ENCODE peak calls at places on chromosomes 11 and 22, in eight cellular contexts. S, V, H, F, D, I, Y and A are unnamed samples.
A peak's percentile ranks its signal among the peaks of the same experiment; 100 is the strongest.

GRCh38 chr22:41327124-41327523 is 25.8 kb downstream of the ZC3H7B start:
- DNase-seq in S (no peak), V (no peak), H (no peak), F (no peak), D (no peak), I (no peak), Y (no peak), A (no peak)

GRCh38 chr11:71086687-71087258 is 165.6 kb downstream of the SHANK2 start:
- DNase-seq in S (peak; percentile 79), V (peak; percentile 10), H (peak; percentile 16), F (peak; percentile 35), D (peak; percentile 76), I (no peak), Y (peak; percentile 62), A (peak; percentile 86)

GRCh38 chr22:48426466-48427380 is 1401.0 kb downstream of the BRD1 start:
- DNase-seq in S (no peak), V (no peak), H (no peak), F (no peak), D (no peak), I (no peak), Y (no peak), A (peak; percentile 51)

GRCh38 chr22:21945453-21946261 is 7.0 kb downstream of the PPM1F start:
- DNase-seq in S (no peak), V (no peak), H (no peak), F (no peak), D (no peak), I (no peak), Y (no peak), A (no peak)

GRCh38 chr11:363948-364761 is 5.1 kb upstream of the B4GALNT4 start:
- DNase-seq in S (peak; percentile 89), V (peak; percentile 85), H (peak; percentile 90), F (peak; percentile 64), D (peak; percentile 82), I (peak; percentile 61), Y (no peak), A (peak; percentile 95)

GRCh38 chr22:30249049-30250038 is 2.8 kb upstream of the LIF start:
- DNase-seq in S (peak; percentile 68), V (no peak), H (no peak), F (no peak), D (no peak), I (no peak), Y (no peak), A (peak; percentile 69)

GRCh38 chr11:126140932-126141291 is 70.5 kb downstream of the RPUSD4 start:
- DNase-seq in S (no peak), V (no peak), H (peak; percentile 67), F (peak; percentile 49), D (no peak), I (peak; percentile 76), Y (no peak), A (no peak)

GRCh38 chr11:108494182-108494581 is 4.0 kb downstream of the POGLUT3 start:
- DNase-seq in S (no peak), V (no peak), H (no peak), F (no peak), D (no peak), I (no peak), Y (no peak), A (no peak)

GRCh38 chr11:2076441-2076840 is 62.7 kb downstream of the IGF2 start:
- DNase-seq in S (no peak), V (no peak), H (no peak), F (no peak), D (no peak), I (no peak), Y (no peak), A (no peak)

GRCh38 chr22:28072066-28072465 is 153.0 kb upstream of the PITPNB start:
- DNase-seq in S (no peak), V (no peak), H (no peak), F (no peak), D (no peak), I (peak; percentile 24), Y (no peak), A (no peak)

GRCh38 chr11:70755410-70756158 is 357.3 kb downstream of the CTTN start:
- DNase-seq in S (peak; percentile 81), V (peak; percentile 80), H (peak; percentile 57), F (peak; percentile 94), D (peak; percentile 90), I (peak; percentile 94), Y (peak; percentile 86), A (peak; percentile 99)

GRCh38 chr11:110000045-110000502 is 93.1 kb upstream of the ZC3H12C start:
- DNase-seq in S (peak; percentile 12), V (peak; percentile 54), H (peak; percentile 83), F (peak; percentile 72), D (no peak), I (peak; percentile 89), Y (no peak), A (no peak)

GRCh38 chr11:76859708-76860233 is 947 bp upstream of the ACER3 start:
- DNase-seq in S (no peak), V (no peak), H (no peak), F (no peak), D (no peak), I (no peak), Y (no peak), A (no peak)

GRCh38 chr22:42780070-42780540 is 59.4 kb upstream of the A4GALT start:
- DNase-seq in S (peak; percentile 81), V (peak; percentile 42), H (peak; percentile 89), F (peak; percentile 77), D (peak; percentile 42), I (peak; percentile 81), Y (peak; percentile 65), A (peak; percentile 89)

GRCh38 chr22:29994027-29994715 is 86.1 kb upstream of the HORMAD2 start:
- DNase-seq in S (no peak), V (peak; percentile 74), H (peak; percentile 40), F (no peak), D (no peak), I (peak; percentile 66), Y (no peak), A (no peak)

GRCh38 chr11:9990221-9990973 is 303.6 kb downstream of the SBF2 start:
- DNase-seq in S (peak; percentile 17), V (no peak), H (no peak), F (no peak), D (no peak), I (no peak), Y (no peak), A (no peak)

GRCh38 chr11:122440783-122441701 is 214.5 kb upstream of the UBASH3B start:
- DNase-seq in S (no peak), V (no peak), H (no peak), F (peak; percentile 31), D (peak; percentile 58), I (peak; percentile 14), Y (peak; percentile 42), A (peak; percentile 77)

GRCh38 chr11:111336582-111337256 is 38.4 kb downstream of the POU2AF3 start:
- DNase-seq in S (peak; percentile 88), V (no peak), H (peak; percentile 25), F (no peak), D (no peak), I (peak; percentile 67), Y (no peak), A (no peak)

GRCh38 chr11:19829109-19829790 is 116.6 kb downstream of the NAV2 start:
- DNase-seq in S (no peak), V (peak; percentile 31), H (no peak), F (no peak), D (no peak), I (no peak), Y (no peak), A (peak; percentile 16)

GRCh38 chr11:14905104-14906033 is 13.3 kb upstream of the CYP2R1 start:
- DNase-seq in S (no peak), V (no peak), H (no peak), F (peak; percentile 43), D (peak; percentile 91), I (peak; percentile 12), Y (peak; percentile 71), A (peak; percentile 86)

GRCh38 chr11:121418625-121419114 is 33.4 kb upstream of the SORL1 start:
- DNase-seq in S (no peak), V (no peak), H (peak; percentile 34), F (no peak), D (no peak), I (no peak), Y (no peak), A (no peak)

GRCh38 chr22:25742918-25743708 is 1.1 kb downstream of the MYO18B start:
- DNase-seq in S (no peak), V (no peak), H (no peak), F (no peak), D (no peak), I (no peak), Y (no peak), A (no peak)

GRCh38 chr11:128487978-128488377 is 99.4 kb downstream of the ETS1 start:
- DNase-seq in S (no peak), V (no peak), H (no peak), F (no peak), D (no peak), I (no peak), Y (no peak), A (no peak)

GRCh38 chr11:12137005-12137690 is 26.8 kb downstream of the MICAL2 start:
- DNase-seq in S (no peak), V (no peak), H (no peak), F (no peak), D (no peak), I (no peak), Y (no peak), A (peak; percentile 30)

GRCh38 chr22:46934746-46935491 is 172.5 kb downstream of the TBC1D22A start:
- DNase-seq in S (peak; percentile 69), V (peak; percentile 69), H (peak; percentile 90), F (peak; percentile 85), D (no peak), I (peak; percentile 88), Y (no peak), A (no peak)

GRCh38 chr11:116390963-116391362 is 381.8 kb downstream of the BUD13 start:
- DNase-seq in S (no peak), V (no peak), H (no peak), F (no peak), D (no peak), I (no peak), Y (no peak), A (no peak)

GRCh38 chr11:62004473-62004872 is 37.0 kb upstream of the FTH1 start:
- DNase-seq in S (no peak), V (no peak), H (peak; percentile 58), F (peak; percentile 34), D (no peak), I (peak; percentile 85), Y (no peak), A (no peak)